ENCODE peak calls at places on chromosomes 4 and X, in ten cellular contexts. Q, L, R, B, G, N, P, M, U and D are unnamed samples.

GRCh38 chr4:122842984-122843531 is 16.4 kb downstream of the FGF2 start:
- DNase-seq in B (no peak), G (no peak), N (no peak), P (no peak), U (no peak), L (peak; percentile 61), M (no peak), R (no peak), Q (no peak), D (no peak)

GRCh38 chr4:100582146-100582545 is 64.3 kb upstream of the EMCN start:
- DNase-seq in U (no peak), B (peak; percentile 2), N (no peak), G (no peak), R (no peak), M (no peak), Q (no peak), P (no peak), L (no peak), D (no peak)

GRCh38 chr4:92235741-92236140 is 68.0 kb upstream of the GRID2 start:
- DNase-seq in G (no peak), R (no peak), M (no peak), B (peak; percentile 40), U (no peak), P (no peak), Q (no peak), N (no peak), L (no peak), D (no peak)

GRCh38 chr4:8547108-8547911 is 32.9 kb upstream of the GPR78 start:
- DNase-seq in U (peak; percentile 49), G (peak; percentile 19), R (peak; percentile 83), N (no peak), M (no peak), L (peak; percentile 15), Q (no peak), P (no peak), B (peak; percentile 24), D (no peak)

GRCh38 chr4:168434993-168435392 is 45.3 kb downstream of the DDX60L start:
- DNase-seq in B (no peak), N (no peak), Q (no peak), G (no peak), P (no peak), M (no peak), U (no peak), R (no peak), L (no peak), D (no peak)

GRCh38 chr4:77268108-77268507 is 111.1 kb downstream of the CCNG2 start:
- DNase-seq in B (no peak), G (no peak), U (no peak), L (no peak), N (no peak), R (no peak), Q (no peak), M (no peak), P (no peak), D (no peak)

GRCh38 chrX:138775501-138775900 is 64.0 kb upstream of the FGF13 start:
- DNase-seq in R (peak; percentile 23), G (no peak), Q (no peak), B (peak; percentile 34), M (no peak), N (no peak), L (peak; percentile 38), P (no peak), U (peak; percentile 24), D (no peak)

GRCh38 chr4:57291911-57292310 is 181.7 kb upstream of the IGFBP7 start:
- DNase-seq in L (peak; percentile 13), M (no peak), N (no peak), G (no peak), P (no peak), U (peak; percentile 59), Q (no peak), R (peak; percentile 22), B (no peak), D (no peak)

GRCh38 chrX:104270916-104271512 is 16.3 kb upstream of the ESX1 start:
- DNase-seq in N (no peak), R (peak; percentile 47), B (peak; percentile 46), U (peak; percentile 47), G (peak; percentile 59), P (peak; percentile 8), L (peak; percentile 43), Q (no peak), M (no peak), D (no peak)

GRCh38 chr4:185711764-185712163 is 100.2 kb downstream of the SORBS2 start:
- DNase-seq in R (peak; percentile 93), N (no peak), G (no peak), U (no peak), Q (no peak), L (no peak), B (peak; percentile 60), M (no peak), P (no peak), D (no peak)

GRCh38 chr4:152283806-152284470 is 252.0 kb downstream of the FBXW7 start:
- DNase-seq in B (no peak), P (no peak), N (no peak), R (peak; percentile 70), Q (no peak), L (no peak), G (no peak), M (no peak), U (peak; percentile 66), D (no peak)

GRCh38 chr4:90542216-90542615 is 415.0 kb downstream of the CCSER1 start:
- DNase-seq in U (no peak), B (no peak), Q (no peak), G (no peak), R (no peak), M (no peak), P (no peak), L (no peak), N (no peak), D (no peak)

GRCh38 chrX:112841114-112841819 is 636 bp upstream of the AMOT start:
- DNase-seq in P (peak; percentile 64), G (peak; percentile 81), L (peak; percentile 93), U (peak; percentile 87), N (peak; percentile 52), R (peak; percentile 59), B (peak; percentile 87), M (peak; percentile 47), Q (peak; percentile 24), D (peak; percentile 36)

GRCh38 chrX:55451125-55451524 is 802 bp upstream of the MAGEH1 start:
- DNase-seq in N (no peak), G (no peak), U (no peak), R (no peak), B (no peak), Q (no peak), P (no peak), L (no peak), M (no peak), D (no peak)

GRCh38 chr4:137755033-137755471 is 222.8 kb upstream of the PCDH18 start:
- DNase-seq in P (no peak), L (no peak), M (no peak), U (peak; percentile 75), N (no peak), R (peak; percentile 76), Q (peak; percentile 28), B (peak; percentile 53), G (no peak), D (no peak)

GRCh38 chrX:2888309-2888708 is 40.8 kb downstream of the ARSD start:
- DNase-seq in R (no peak), L (no peak), U (no peak), B (no peak), G (no peak), N (no peak), Q (no peak), P (no peak), M (no peak), D (no peak)

GRCh38 chr4:86967798-86968197 is 33.0 kb downstream of the AFF1 start:
- DNase-seq in P (no peak), L (no peak), U (no peak), G (no peak), B (peak; percentile 65), N (no peak), Q (no peak), M (no peak), R (peak; percentile 29), D (no peak)

GRCh38 chr4:184849184-184849583 is 23.4 kb upstream of the ACSL1 start:
- DNase-seq in B (no peak), Q (no peak), M (no peak), N (no peak), U (no peak), R (no peak), P (no peak), G (no peak), L (no peak), D (no peak)

GRCh38 chr4:12791536-12791935 is 692.6 kb downstream of the RAB28 start:
- DNase-seq in M (no peak), G (no peak), Q (no peak), U (peak; percentile 6), N (no peak), R (no peak), P (no peak), B (peak; percentile 13), L (no peak), D (no peak)

GRCh38 chr4:108166038-108166437 is 2.7 kb downstream of the LEF1 start:
- DNase-seq in R (no peak), L (no peak), Q (no peak), G (peak; percentile 77), N (no peak), M (no peak), P (no peak), U (no peak), B (no peak), D (no peak)

GRCh38 chr4:40283968-40284367 is 51.2 kb upstream of the CHRNA9 start:
- DNase-seq in M (peak; percentile 54), P (peak; percentile 85), Q (no peak), G (peak; percentile 95), U (peak; percentile 87), B (no peak), R (peak; percentile 66), L (peak; percentile 79), N (no peak), D (peak; percentile 59)

GRCh38 chr4:109735566-109736454 is 5.9 kb upstream of the PLA2G12A start:
- DNase-seq in M (no peak), Q (no peak), U (no peak), P (no peak), N (no peak), B (peak; percentile 41), R (no peak), G (no peak), L (no peak), D (no peak)

GRCh38 chr4:7761720-7762119 is 177.9 kb downstream of the AFAP1 start:
- DNase-seq in R (peak; percentile 26), G (peak; percentile 71), L (peak; percentile 49), M (peak; percentile 11), Q (no peak), U (no peak), N (no peak), B (peak; percentile 60), P (peak; percentile 14), D (no peak)

GRCh38 chr4:25535278-25535677 is 120.4 kb upstream of the SLC34A2 start:
- DNase-seq in R (no peak), Q (no peak), B (peak; percentile 13), M (no peak), L (peak; percentile 73), G (no peak), N (no peak), P (no peak), U (peak; percentile 51), D (no peak)

GRCh38 chrX:71151366-71151765 is 6.7 kb downstream of the NLGN3 start:
- DNase-seq in M (no peak), N (no peak), P (no peak), G (no peak), B (no peak), Q (no peak), R (no peak), L (no peak), U (no peak), D (no peak)

GRCh38 chrX:43605351-43605750 is 50.7 kb upstream of the MAOA start:
- DNase-seq in G (no peak), N (no peak), P (no peak), L (no peak), B (no peak), Q (no peak), U (peak; percentile 27), M (no peak), R (no peak), D (no peak)

GRCh38 chrX:71935542-71935941 is 24.9 kb downstream of the NHSL2 start:
- DNase-seq in M (no peak), R (no peak), U (no peak), N (no peak), B (no peak), Q (no peak), L (no peak), P (no peak), G (no peak), D (no peak)

GRCh38 chr4:66465111-66465510 is 794.8 kb upstream of the EPHA5 start:
- DNase-seq in N (no peak), M (no peak), P (no peak), Q (no peak), L (no peak), R (peak; percentile 16), G (no peak), U (peak; percentile 25), B (peak; percentile 27), D (no peak)